ENCODE peak calls at places on chromosomes 2 and 18, in five cellular contexts. O is stimulated activated naive CD4-positive, alpha-beta T cell; N is fibroblast of gingiva; B is nephron progenitor cell; E is iPS-NIHi11. K is an unnamed sample.

GRCh38 chr2:196208915-196209314 is 37.5 kb upstream of the STK17B start:
- DNase-seq in O (no peak), N (peak), B (no peak), E (peak), K (no peak)

GRCh38 chr2:80068068-80068467 is 236.5 kb downstream of the LRRTM1 start:
- DNase-seq in O (no peak), N (no peak), B (no peak), E (no peak), K (no peak)

GRCh38 chr18:58447342-58448190 is 181.3 kb downstream of the ALPK2 start:
- DNase-seq in O (no peak), N (peak), B (no peak), E (no peak), K (no peak)

GRCh38 chr2:216222650-216223352 is 113.7 kb downstream of the XRCC5 start:
- DNase-seq in O (no peak), N (no peak), B (no peak), E (no peak), K (no peak)

GRCh38 chr2:171086352-171087290 is 74.1 kb downstream of the TLK1 start:
- DNase-seq in O (peak), N (peak), B (peak), E (peak), K (peak)

GRCh38 chr2:97714084-97714949 is 941 bp downstream of the ZAP70 start:
- DNase-seq in O (no peak), N (no peak), B (no peak), E (no peak), K (no peak)

GRCh38 chr2:170679607-170680079 is 35.5 kb upstream of the SP5 start:
- DNase-seq in O (no peak), N (no peak), B (no peak), E (no peak), K (no peak)

GRCh38 chr2:36539631-36540030 is 58.3 kb downstream of the FEZ2 start:
- DNase-seq in O (no peak), N (no peak), B (no peak), E (no peak), K (no peak)

GRCh38 chr2:9782197-9782719 is 61.0 kb upstream of the TAF1B start:
- DNase-seq in O (peak), N (no peak), B (no peak), E (no peak), K (peak)

GRCh38 chr2:168915433-168916328 is 14.6 kb downstream of the G6PC2 start:
- DNase-seq in O (no peak), N (no peak), B (no peak), E (no peak), K (no peak)

GRCh38 chr2:127217470-127218325 is 2.4 kb downstream of the CYP27C1 start:
- DNase-seq in O (no peak), N (no peak), B (no peak), E (no peak), K (no peak)

GRCh38 chr2:218418717-218419458 is at the start of gene VIL1:
- DNase-seq in O (no peak), N (no peak), B (no peak), E (peak), K (no peak)

GRCh38 chr2:146850746-146851145 is 994.1 kb upstream of the ACVR2A start:
- DNase-seq in O (no peak), N (no peak), B (no peak), E (no peak), K (no peak)

GRCh38 chr2:127429291-127429690 is 11.1 kb downstream of the PROC start:
- DNase-seq in O (no peak), N (no peak), B (no peak), E (no peak), K (no peak)

GRCh38 chr2:168169097-168169745 is 78.2 kb downstream of the STK39 start:
- DNase-seq in O (no peak), N (no peak), B (no peak), E (no peak), K (no peak)

GRCh38 chr18:36578871-36579270 is 249.9 kb downstream of the TPGS2 start:
- DNase-seq in O (no peak), N (peak), B (no peak), E (no peak), K (no peak)

GRCh38 chr2:148917431-148917830 is 42.4 kb downstream of the KIF5C start:
- DNase-seq in O (no peak), N (no peak), B (no peak), E (no peak), K (no peak)

GRCh38 chr2:6917071-6917760 is at the start of gene RNF144A:
- DNase-seq in O (peak), N (peak), B (peak), E (peak), K (no peak)

GRCh38 chr2:54558188-54558975 is 102.3 kb downstream of the SPTBN1 start:
- DNase-seq in O (peak), N (peak), B (peak), E (peak), K (peak)

GRCh38 chr2:239321596-239322413 is 79.0 kb downstream of the HDAC4 start:
- DNase-seq in O (peak), N (no peak), B (no peak), E (no peak), K (no peak)

GRCh38 chr2:120315367-120316033 is 30.4 kb upstream of the INHBB start:
- DNase-seq in O (no peak), N (no peak), B (no peak), E (no peak), K (no peak)

GRCh38 chr18:46418657-46419260 is 238.3 kb downstream of the LOXHD1 start:
- DNase-seq in O (no peak), N (no peak), B (no peak), E (no peak), K (no peak)

GRCh38 chr2:33660416-33661118 is 61.5 kb upstream of the FAM98A start:
- DNase-seq in O (no peak), N (no peak), B (no peak), E (no peak), K (no peak)

GRCh38 chr18:49071365-49071764 is 120.6 kb upstream of the SMAD7 start:
- DNase-seq in O (no peak), N (no peak), B (no peak), E (no peak), K (no peak)

K was measured in NCI-H748 treated with DMSO at 0.1 percent for 48 hours.